ENCODE peak calls at places on chromosomes 5 and 9, in seven cellular contexts. I, Z, U, J, P, C and B are unnamed samples.

GRCh38 chr9:95407524-95407923 is 90.0 kb upstream of the FANCC start:
- DNase-seq in I (no peak), Z (no peak), U (no peak), J (no peak), P (no peak), C (no peak), B (no peak)

GRCh38 chr5:177457239-177458121 is 10.9 kb downstream of the PRR7 start:
- DNase-seq in I (peak), Z (peak), U (peak), J (no peak), P (no peak), C (peak), B (no peak)

GRCh38 chr5:64594025-64594424 is 88.2 kb downstream of the RGS7BP start:
- DNase-seq in I (no peak), Z (no peak), U (no peak), J (no peak), P (no peak), C (no peak), B (no peak)

GRCh38 chr5:167861134-167861930 is 430.1 kb upstream of the WWC1 start:
- DNase-seq in I (no peak), Z (no peak), U (peak), J (no peak), P (no peak), C (no peak), B (no peak)

GRCh38 chr5:149371296-149371962 is 7.7 kb downstream of the IL17B start:
- DNase-seq in I (no peak), Z (peak), U (peak), J (peak), P (no peak), C (no peak), B (no peak)

GRCh38 chr5:44632344-44632743 is 176.4 kb upstream of the MRPS30 start:
- DNase-seq in I (no peak), Z (no peak), U (no peak), J (no peak), P (no peak), C (no peak), B (no peak)

GRCh38 chr9:93675336-93676150 is 99.2 kb downstream of the PHF2 start:
- DNase-seq in I (peak), Z (no peak), U (no peak), J (no peak), P (peak), C (no peak), B (no peak)

GRCh38 chr5:127878174-127878750 is 175.1 kb downstream of the CCDC192 start:
- DNase-seq in I (no peak), Z (no peak), U (peak), J (no peak), P (no peak), C (no peak), B (no peak)

GRCh38 chr5:14971864-14972263 is 100.3 kb upstream of the ANKH start:
- DNase-seq in I (no peak), Z (no peak), U (no peak), J (no peak), P (no peak), C (no peak), B (no peak)

GRCh38 chr9:19480345-19480744 is 71.5 kb downstream of the ACER2 start:
- DNase-seq in I (no peak), Z (no peak), U (no peak), J (no peak), P (peak), C (no peak), B (no peak)

GRCh38 chr5:127072861-127073846 is at the start of gene C5orf63:
- DNase-seq in I (peak), Z (peak), U (peak), J (peak), P (no peak), C (peak), B (peak)

GRCh38 chr9:90795879-90796317 is 5.7 kb upstream of the SYK start:
- DNase-seq in I (no peak), Z (no peak), U (no peak), J (no peak), P (no peak), C (no peak), B (no peak)

GRCh38 chr5:43156388-43156787 is 35.6 kb upstream of the NIM1K start:
- DNase-seq in I (no peak), Z (no peak), U (no peak), J (no peak), P (no peak), C (no peak), B (no peak)

GRCh38 chr5:98016771-98017170 is 756.7 kb upstream of the RGMB start:
- DNase-seq in I (no peak), Z (no peak), U (no peak), J (no peak), P (no peak), C (no peak), B (no peak)

GRCh38 chr5:96563816-96564215 is 98.4 kb upstream of the CAST start:
- DNase-seq in I (no peak), Z (no peak), U (no peak), J (no peak), P (no peak), C (no peak), B (no peak)

GRCh38 chr5:117833666-117834065 is 1154.7 kb downstream of the DTWD2 start:
- DNase-seq in I (no peak), Z (no peak), U (no peak), J (no peak), P (no peak), C (no peak), B (no peak)

GRCh38 chr9:130498298-130498917 is 53.6 kb downstream of the ASS1 start:
- DNase-seq in I (no peak), Z (no peak), U (no peak), J (no peak), P (no peak), C (no peak), B (no peak)